ENCODE peak calls at places on chromosomes 3 and 15, in five cellular contexts. One of them, this sample, is unnamed.
A peak's percentile ranks its signal among the peaks of the same experiment; 100 is the strongest.

GRCh38 chr3:31704651-31705179 is 172.0 kb downstream of the STT3B start:
- DNase-seq in A549: peak; percentile 62
- DNase-seq in GM12878: no peak
- DNase-seq in K562: no peak
- DNase-seq in HepG2: no peak
- DNase-seq in this sample: no peak

GRCh38 chr3:112327371-112327951 is 5.5 kb upstream of the CD200 start:
- DNase-seq in A549: peak; percentile 11
- DNase-seq in GM12878: peak; percentile 79
- DNase-seq in K562: no peak
- DNase-seq in HepG2: peak; percentile 39
- DNase-seq in this sample: peak; percentile 77

GRCh38 chr3:39501982-39502837 is 34.7 kb downstream of the MOBP start:
- DNase-seq in A549: no peak
- DNase-seq in GM12878: no peak
- DNase-seq in K562: no peak
- DNase-seq in HepG2: no peak
- DNase-seq in this sample: peak; percentile 11

GRCh38 chr3:86949850-86950249 is 41.1 kb downstream of the VGLL3 start:
- DNase-seq in A549: no peak
- DNase-seq in GM12878: no peak
- DNase-seq in K562: no peak
- DNase-seq in HepG2: no peak
- DNase-seq in this sample: no peak

GRCh38 chr3:56476771-56477170 is 8.5 kb upstream of the ERC2 start:
- DNase-seq in A549: no peak
- DNase-seq in GM12878: no peak
- DNase-seq in K562: no peak
- DNase-seq in HepG2: no peak
- DNase-seq in this sample: no peak

GRCh38 chr3:120498947-120499346 is 48.2 kb upstream of the FSTL1 start:
- DNase-seq in A549: no peak
- DNase-seq in GM12878: no peak
- DNase-seq in K562: no peak
- DNase-seq in HepG2: no peak
- DNase-seq in this sample: peak; percentile 83

GRCh38 chr3:55497250-55497649 is 10.1 kb upstream of the WNT5A start:
- DNase-seq in A549: no peak
- DNase-seq in GM12878: no peak
- DNase-seq in K562: no peak
- DNase-seq in HepG2: no peak
- DNase-seq in this sample: no peak

GRCh38 chr3:186939536-186939935 is 9.2 kb downstream of the ST6GAL1 start:
- DNase-seq in A549: no peak
- DNase-seq in GM12878: no peak
- DNase-seq in K562: no peak
- DNase-seq in HepG2: no peak
- DNase-seq in this sample: no peak

GRCh38 chr15:74431116-74431515 is 2.6 kb downstream of the SEMA7A start:
- DNase-seq in A549: no peak
- DNase-seq in GM12878: no peak
- DNase-seq in K562: no peak
- DNase-seq in HepG2: no peak
- DNase-seq in this sample: no peak

GRCh38 chr15:51750186-51750585 is 1.2 kb upstream of the TMOD2 start:
- DNase-seq in A549: no peak
- DNase-seq in GM12878: no peak
- DNase-seq in K562: no peak
- DNase-seq in HepG2: no peak
- DNase-seq in this sample: no peak

GRCh38 chr15:84761534-84762190 is 13.3 kb downstream of the ZNF592 start:
- DNase-seq in A549: no peak
- DNase-seq in GM12878: no peak
- DNase-seq in K562: no peak
- DNase-seq in HepG2: no peak
- DNase-seq in this sample: no peak

GRCh38 chr3:117665311-117665710 is 955.7 kb downstream of the TUSC7 start:
- DNase-seq in A549: no peak
- DNase-seq in GM12878: no peak
- DNase-seq in K562: no peak
- DNase-seq in HepG2: no peak
- DNase-seq in this sample: no peak

GRCh38 chr3:63656791-63657190 is 4.3 kb downstream of the SNTN start:
- DNase-seq in A549: no peak
- DNase-seq in GM12878: no peak
- DNase-seq in K562: no peak
- DNase-seq in HepG2: no peak
- DNase-seq in this sample: no peak

GRCh38 chr15:68820205-68820588 is 498 bp downstream of the ANP32A start:
- DNase-seq in A549: peak; percentile 31
- DNase-seq in GM12878: no peak
- DNase-seq in K562: no peak
- DNase-seq in HepG2: peak; percentile 21
- DNase-seq in this sample: no peak

GRCh38 chr3:128215290-128215689 is 62.0 kb downstream of the EEFSEC start:
- DNase-seq in A549: no peak
- DNase-seq in GM12878: no peak
- DNase-seq in K562: no peak
- DNase-seq in HepG2: no peak
- DNase-seq in this sample: no peak

GRCh38 chr3:172993412-172993811 is 147.6 kb downstream of the SPATA16 start:
- DNase-seq in A549: no peak
- DNase-seq in GM12878: no peak
- DNase-seq in K562: no peak
- DNase-seq in HepG2: no peak
- DNase-seq in this sample: peak; percentile 39

GRCh38 chr3:190883973-190884832 is 21.7 kb upstream of the GMNC start:
- DNase-seq in A549: no peak
- DNase-seq in GM12878: no peak
- DNase-seq in K562: peak; percentile 8
- DNase-seq in HepG2: peak; percentile 53
- DNase-seq in this sample: peak; percentile 82

DNA sequence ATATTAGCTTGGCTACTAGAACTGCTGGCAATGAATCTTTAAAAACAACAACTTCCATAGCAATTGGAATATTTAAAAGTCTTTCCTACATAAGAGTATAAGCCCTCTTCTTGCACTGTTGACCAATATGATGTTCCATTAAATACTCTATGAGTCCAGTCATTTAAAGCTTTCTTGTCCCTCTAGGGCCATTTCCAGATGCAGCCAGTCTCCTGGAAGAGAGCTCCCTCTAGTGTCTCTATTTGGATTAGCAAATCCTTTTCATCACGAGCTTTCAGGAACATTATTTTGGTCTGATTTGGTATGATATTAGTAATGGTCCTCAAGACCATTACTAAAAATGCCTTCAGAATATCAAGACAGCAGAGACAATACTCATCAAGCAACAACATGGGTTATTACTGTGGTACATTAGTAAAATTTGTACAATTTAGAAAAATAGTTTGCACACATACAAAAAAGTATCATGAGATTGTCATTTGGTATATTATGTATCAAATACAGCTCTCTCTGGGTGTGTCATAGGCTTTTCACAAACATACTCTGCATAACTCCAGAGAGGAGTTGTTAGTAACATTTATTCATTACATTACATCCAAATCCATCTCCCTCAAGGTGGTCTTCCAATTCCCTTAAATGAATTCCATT is 101.3 kb downstream of the DPH6 start:
- DNase-seq in A549: peak; percentile 8
- DNase-seq in GM12878: peak; percentile 11
- DNase-seq in K562: peak; percentile 28
- DNase-seq in HepG2: peak; percentile 37
- DNase-seq in this sample: peak; percentile 73
- TF ChIP-seq JUNB in A549: no peak
- TF ChIP-seq JUNB in GM12878: no peak
- TF ChIP-seq JUNB in K562: no peak
- TF ChIP-seq JUNB in HepG2: no peak
- TF ChIP-seq JUNB in this sample: no peak

DNA sequence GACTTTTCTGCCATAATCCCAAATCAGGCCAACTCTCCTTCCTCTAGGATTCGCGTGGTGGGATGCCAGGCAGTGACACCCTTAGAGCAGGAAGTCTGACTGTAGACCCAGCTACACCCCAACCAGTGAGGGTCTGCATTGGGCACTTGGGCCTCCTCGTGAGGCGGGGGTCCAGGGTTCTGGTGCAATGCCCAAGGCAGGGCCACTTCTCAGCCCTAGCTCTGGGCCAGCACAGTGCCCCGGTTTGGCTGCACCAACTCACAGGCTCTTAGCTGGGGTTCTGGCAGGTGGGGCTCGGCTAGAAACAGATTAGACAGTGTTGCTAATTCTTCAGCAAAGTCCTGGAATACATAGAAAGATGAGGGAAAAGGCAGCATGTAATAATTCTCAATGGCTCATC is 12.7 kb downstream of the CDAN1 start:
- DNase-seq in A549: no peak
- DNase-seq in GM12878: no peak
- DNase-seq in K562: no peak
- DNase-seq in HepG2: no peak
- DNase-seq in this sample: no peak
- TF ChIP-seq JUNB in A549: no peak
- TF ChIP-seq JUNB in GM12878: no peak
- TF ChIP-seq JUNB in K562: no peak
- TF ChIP-seq JUNB in HepG2: no peak
- TF ChIP-seq JUNB in this sample: no peak

GRCh38 chr3:148755570-148755969 is 57.9 kb downstream of the AGTR1 start:
- DNase-seq in A549: no peak
- DNase-seq in GM12878: no peak
- DNase-seq in K562: no peak
- DNase-seq in HepG2: no peak
- DNase-seq in this sample: no peak

GRCh38 chr3:148756306-148756705 is 58.6 kb downstream of the AGTR1 start:
- DNase-seq in A549: no peak
- DNase-seq in GM12878: no peak
- DNase-seq in K562: no peak
- DNase-seq in HepG2: no peak
- DNase-seq in this sample: no peak

GRCh38 chr3:148759425-148759824 is 61.7 kb downstream of the AGTR1 start:
- DNase-seq in A549: no peak
- DNase-seq in GM12878: no peak
- DNase-seq in K562: no peak
- DNase-seq in HepG2: no peak
- DNase-seq in this sample: no peak

GRCh38 chr3:148757238-148757930 is 59.7 kb downstream of the AGTR1 start:
- DNase-seq in A549: no peak
- DNase-seq in GM12878: no peak
- DNase-seq in K562: no peak
- DNase-seq in HepG2: no peak
- DNase-seq in this sample: no peak

GRCh38 chr3:148758303-148758884 is 60.7 kb downstream of the AGTR1 start:
- DNase-seq in A549: no peak
- DNase-seq in GM12878: no peak
- DNase-seq in K562: no peak
- DNase-seq in HepG2: no peak
- DNase-seq in this sample: no peak
- TF ChIP-seq JUNB in A549: no peak
- TF ChIP-seq JUNB in GM12878: no peak
- TF ChIP-seq JUNB in K562: no peak
- TF ChIP-seq JUNB in HepG2: no peak
- TF ChIP-seq JUNB in this sample: no peak

GRCh38 chr15:88624971-88625290 is 3.8 kb downstream of the AEN start:
- DNase-seq in A549: no peak
- DNase-seq in GM12878: no peak
- DNase-seq in K562: no peak
- DNase-seq in HepG2: no peak
- DNase-seq in this sample: no peak

GRCh38 chr15:88625943-88626741 is 5.0 kb downstream of the AEN start:
- DNase-seq in A549: no peak
- DNase-seq in GM12878: no peak
- DNase-seq in K562: no peak
- DNase-seq in HepG2: no peak
- DNase-seq in this sample: no peak

GRCh38 chr15:88629071-88629470 is 7.9 kb downstream of the AEN start:
- DNase-seq in A549: no peak
- DNase-seq in GM12878: no peak
- DNase-seq in K562: no peak
- DNase-seq in HepG2: no peak
- DNase-seq in this sample: no peak

GRCh38 chr15:88628018-88628673 is 7.0 kb downstream of the AEN start:
- DNase-seq in A549: no peak
- DNase-seq in GM12878: no peak
- DNase-seq in K562: peak; percentile 38
- DNase-seq in HepG2: no peak
- DNase-seq in this sample: no peak

GRCh38 chr15:88627463-88627862 is 6.3 kb downstream of the AEN start:
- DNase-seq in A549: no peak
- DNase-seq in GM12878: no peak
- DNase-seq in K562: no peak
- DNase-seq in HepG2: no peak
- DNase-seq in this sample: no peak
- TF ChIP-seq JUNB in A549: no peak
- TF ChIP-seq JUNB in GM12878: no peak
- TF ChIP-seq JUNB in K562: no peak
- TF ChIP-seq JUNB in HepG2: no peak
- TF ChIP-seq JUNB in this sample: no peak

GRCh38 chr15:40510201-40510600 is 39.4 kb downstream of the CHST14 start:
- DNase-seq in A549: no peak
- DNase-seq in GM12878: no peak
- DNase-seq in K562: no peak
- DNase-seq in HepG2: no peak
- DNase-seq in this sample: no peak

GRCh38 chr15:40508216-40508615 is 37.4 kb downstream of the CHST14 start:
- DNase-seq in A549: no peak
- DNase-seq in GM12878: no peak
- DNase-seq in K562: no peak
- DNase-seq in HepG2: no peak
- DNase-seq in this sample: no peak

GRCh38 chr15:40512440-40512839 is 41.7 kb downstream of the CHST14 start:
- DNase-seq in A549: no peak
- DNase-seq in GM12878: no peak
- DNase-seq in K562: no peak
- DNase-seq in HepG2: no peak
- DNase-seq in this sample: no peak

GRCh38 chr15:40511093-40511471 is 40.3 kb downstream of the CHST14 start:
- DNase-seq in A549: no peak
- DNase-seq in GM12878: no peak
- DNase-seq in K562: no peak
- DNase-seq in HepG2: no peak
- DNase-seq in this sample: peak; percentile 32

DNA sequence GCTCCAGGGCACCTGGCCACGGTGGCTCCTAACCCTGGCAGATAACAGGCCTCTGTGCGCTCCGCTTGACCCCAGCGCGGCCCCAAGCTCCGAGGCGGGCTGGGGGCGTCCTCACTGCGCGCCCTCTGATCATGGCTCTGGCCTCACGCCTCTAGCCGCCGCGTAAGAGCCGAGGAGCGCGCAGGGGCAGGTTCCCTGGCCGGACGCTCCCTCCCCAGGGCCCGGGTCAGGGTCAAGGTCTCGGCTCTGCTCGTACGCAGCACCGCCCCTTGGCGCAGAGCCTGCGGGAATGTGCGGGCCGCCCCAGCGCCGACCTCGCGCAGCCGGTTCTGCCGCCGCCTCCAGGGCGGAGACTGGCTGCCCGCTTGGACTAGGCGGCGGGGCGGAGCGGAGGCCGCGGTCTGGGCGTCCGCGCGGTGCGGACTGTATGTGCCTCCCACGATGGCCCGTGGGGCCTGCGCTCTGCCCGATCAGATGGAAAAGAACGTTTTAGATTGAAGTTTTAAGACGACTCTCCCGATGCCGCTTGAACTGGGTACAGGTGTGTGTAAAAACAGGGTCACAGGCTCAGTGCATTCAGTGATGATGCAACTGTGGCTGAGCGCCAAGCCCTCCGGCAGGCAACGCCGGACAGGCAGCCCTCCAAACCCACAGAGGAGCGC is 40.8 kb downstream of the CHST14 start:
- DNase-seq in A549: peak; percentile 53
- DNase-seq in GM12878: no peak
- DNase-seq in K562: peak; percentile 93
- DNase-seq in HepG2: peak; percentile 62
- DNase-seq in this sample: peak; percentile 87
- TF ChIP-seq JUNB in A549: no peak
- TF ChIP-seq JUNB in GM12878: no peak
- TF ChIP-seq JUNB in K562: no peak
- TF ChIP-seq JUNB in HepG2: no peak
- TF ChIP-seq JUNB in this sample: no peak